ENCODE peak calls at places on chromosomes 6 and 20, in four cellular contexts. Z, F, G and P are unnamed samples. For H3K36me3, the result is how much of the 10 kb centered on the place peaks cover.

GRCh38 chr6:12572884-12573824 is 143.4 kb upstream of the PHACTR1 start:
- DNase-seq in Z (no peak), F (no peak), G (no peak), P (no peak)

GRCh38 chr20:34538671-34539123 is 19.8 kb upstream of the MAP1LC3A start:
- DNase-seq in Z (peak), F (peak), G (no peak), P (no peak)

GRCh38 chr6:140670013-140670412 is 1295.6 kb upstream of the CITED2 start:
- DNase-seq in Z (no peak), F (no peak), G (no peak), P (no peak)

GRCh38 chr6:56864171-56864616 is 90.7 kb upstream of the BEND6 start:
- DNase-seq in Z (no peak), F (no peak), G (no peak), P (no peak)

GRCh38 chr6:43171284-43172126 is 436 bp downstream of the SRF start:
- DNase-seq in Z (no peak), F (no peak), G (no peak), P (no peak)

GRCh38 chr6:25017486-25017885 is 81.7 kb upstream of the RIPOR2 start:
- DNase-seq in Z (no peak), F (no peak), G (no peak), P (no peak)

GRCh38 chr6:52089758-52090348 is 2.4 kb upstream of the PKHD1 start:
- DNase-seq in Z (no peak), F (no peak), G (no peak), P (no peak)

GRCh38 chr20:46323557-46323956 is 15.3 kb upstream of the CDH22 start:
- DNase-seq in Z (no peak), F (no peak), G (no peak), P (no peak)

GRCh38 chr20:23626040-23626620 is 11.6 kb downstream of the CST3 start:
- DNase-seq in Z (no peak), F (peak), G (no peak), P (no peak)

GRCh38 chr6:68776382-68776781 is 141.3 kb downstream of the ADGRB3 start:
- DNase-seq in Z (no peak), F (no peak), G (no peak), P (no peak)

GRCh38 chr6:1383729-1384548 is 5.4 kb upstream of the FOXF2 start:
- DNase-seq in Z (no peak), F (no peak), G (no peak), P (no peak)

GRCh38 chr6:117771403-117771802 is 96.1 kb downstream of the NUS1 start:
- DNase-seq in Z (no peak), F (no peak), G (no peak), P (no peak)

GRCh38 chr6:131954775-131955107 is 3.6 kb upstream of the CCN2 start:
- DNase-seq in Z (peak), F (no peak), G (peak), P (no peak)

GRCh38 chr6:83226517-83226916 is 33.4 kb downstream of the RWDD2A start:
- DNase-seq in Z (no peak), F (no peak), G (no peak), P (no peak)

GRCh38 chr6:98845201-98846020 is 11.0 kb downstream of the POU3F2 start:
- DNase-seq in Z (peak), F (peak), G (peak), P (peak)

GRCh38 chr6:26324295-26324727 is 40.7 kb upstream of the BTN3A2 start:
- DNase-seq in Z (peak), F (no peak), G (no peak), P (no peak)

GRCh38 chr20:17747431-17747846 is 47.7 kb downstream of the BANF2 start:
- DNase-seq in Z (peak), F (no peak), G (peak), P (peak)

GRCh38 chr6:152426276-152426675 is 210.9 kb downstream of the SYNE1 start:
- DNase-seq in Z (no peak), F (no peak), G (no peak), P (no peak)

GRCh38 chr6:163335671-163336545 is 78.6 kb upstream of the QKI start:
- DNase-seq in Z (no peak), F (no peak), G (no peak), P (no peak)

GRCh38 chr6:144195671-144196070 is 45.4 kb downstream of the STX11 start:
- DNase-seq in Z (no peak), F (no peak), G (no peak), P (no peak)

GRCh38 chr20:8073024-8073832 is 53.7 kb upstream of the TMX4 start:
- DNase-seq in Z (peak), F (no peak), G (no peak), P (no peak)

GRCh38 chr6:36735110-36735971 is 37.7 kb downstream of the RAB44 start:
- DNase-seq in Z (no peak), F (no peak), G (no peak), P (no peak)

GRCh38 chr6:38552136-38552535 is 87.6 kb downstream of the BTBD9 start:
- DNase-seq in Z (no peak), F (no peak), G (no peak), P (no peak)

GRCh38 chr6:34595332-34596090 is 39.4 kb upstream of the SPDEF start:
- DNase-seq in Z (no peak), F (no peak), G (no peak), P (no peak)

GRCh38 chr6:37623666-37624065 is 74.0 kb downstream of the MDGA1 start:
- DNase-seq in Z (no peak), F (no peak), G (no peak), P (no peak)

GRCh38 chr6:138485586-138486248 is 13.6 kb downstream of the NHSL1 start:
- DNase-seq in Z (no peak), F (no peak), G (no peak), P (no peak)

GRCh38 chr6:68777956-68778355 is 142.9 kb downstream of the ADGRB3 start:
- DNase-seq in Z (no peak), F (no peak), G (no peak), P (no peak)

GRCh38 chr6:35128496-35128895 is 12.6 kb downstream of the TCP11 start:
- DNase-seq in Z (no peak), F (no peak), G (no peak), P (no peak)

GRCh38 chr20:50320910-50321796 is 130.5 kb downstream of the CEBPB start:
- DNase-seq in Z (peak), F (peak), G (no peak), P (peak)

GRCh38 chr20:36477475-36477874 is 63.8 kb upstream of the MYL9 start:
- DNase-seq in Z (no peak), F (no peak), G (no peak), P (no peak)

GRCh38 chr20:56091635-56092180 is 86.4 kb upstream of the CBLN4 start:
- DNase-seq in Z (no peak), F (no peak), G (no peak), P (no peak)

GRCh38 chr6:100099189-100100074 is 105.4 kb upstream of the MCHR2 start:
- DNase-seq in Z (peak), F (no peak), G (no peak), P (peak)

GRCh38 chr6:149477544-149477943 is 7.3 kb downstream of the ZC3H12D start:
- DNase-seq in Z (no peak), F (no peak), G (no peak), P (no peak)

GRCh38 chr6:44559486-44560270 is 172.2 kb downstream of the CDC5L start:
- DNase-seq in Z (no peak), F (no peak), G (no peak), P (no peak)
- H3K36me3 ChIP-seq in Z (under half), F (under half), G (under half), P (under half)

GRCh38 chr6:112912351-112913101 is 565.4 kb downstream of the RFPL4B start:
- DNase-seq in Z (no peak), F (no peak), G (no peak), P (no peak)
- TF ChIP-seq TCF7L2 in Z (no peak), F (no peak), G (no peak), P (no peak)

GRCh38 chr6:48086187-48086586 is 24.8 kb downstream of the PTCHD4 start:
- DNase-seq in Z (no peak), F (no peak), G (no peak), P (no peak)
- H3K36me3 ChIP-seq in Z (under half), F (under half), G (under half), P (under half)

GRCh38 chr20:60694763-60695162 is 557.3 kb upstream of the CDH4 start:
- DNase-seq in Z (no peak), F (no peak), G (no peak), P (no peak)
- TF ChIP-seq TCF7L2 in Z (no peak), F (no peak), G (no peak), P (no peak)

GRCh38 chr6:157198425-157199279 is 124.7 kb downstream of the TMEM242 start:
- DNase-seq in Z (no peak), F (no peak), G (no peak), P (no peak)

GRCh38 chr6:157193443-157193996 is 129.8 kb downstream of the TMEM242 start:
- DNase-seq in Z (no peak), F (no peak), G (no peak), P (no peak)

GRCh38 chr6:157194110-157194509 is 129.2 kb downstream of the TMEM242 start:
- DNase-seq in Z (no peak), F (no peak), G (no peak), P (no peak)

GRCh38 chr6:157196391-157196790 is 126.9 kb downstream of the TMEM242 start:
- DNase-seq in Z (no peak), F (no peak), G (no peak), P (no peak)

DNA sequence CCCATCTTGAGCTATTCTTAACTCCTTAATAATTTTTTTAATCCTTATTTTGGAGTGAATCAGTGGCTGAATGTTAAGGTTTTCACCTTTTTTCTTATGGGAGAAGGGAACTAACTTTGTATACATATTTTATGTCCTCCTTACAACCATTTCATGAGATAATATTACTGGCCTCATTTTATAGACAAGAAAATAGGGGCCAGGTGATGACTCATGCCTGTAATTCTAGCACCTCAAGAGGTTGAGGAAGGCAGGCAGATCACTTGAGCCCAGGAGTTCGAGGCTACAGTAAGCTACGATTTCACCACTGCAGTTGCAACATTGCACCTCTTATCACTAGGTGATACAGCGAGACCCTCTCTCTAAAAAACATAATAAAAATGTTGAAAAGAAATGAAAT is 128.7 kb downstream of the TMEM242 start:
- DNase-seq in Z (no peak), F (no peak), G (no peak), P (no peak)
- H3K36me3 ChIP-seq in Z (under half), F (half or more), G (under half), P (under half)

GRCh38 chr20:32064667-32065066 is 12.6 kb downstream of the HCK start:
- DNase-seq in Z (no peak), F (no peak), G (no peak), P (no peak)
- TF ChIP-seq TCF7L2 in Z (no peak), F (no peak), G (no peak), P (no peak)

GRCh38 chr6:112176175-112176574 is 78.2 kb downstream of the LAMA4 start:
- DNase-seq in Z (no peak), F (no peak), G (no peak), P (no peak)
- H3K36me3 ChIP-seq in Z (under half), F (under half), G (under half), P (under half)